ENCODE peak calls at places on chromosomes 4 and X, in six cellular contexts. One of them, this sample, is unnamed.

GRCh38 chrX:153765138-153766079 is 1.4 kb downstream of the PLXNB3 start:
- DNase-seq in glutamatergic neuron: peak
- DNase-seq in WERI-Rb-1: peak
- DNase-seq in NB4: no peak
- DNase-seq in AG09319: no peak
- DNase-seq in GM23338: no peak
- DNase-seq in this sample: peak

GRCh38 chr4:98939892-98940298 is 11.0 kb upstream of the EIF4E start:
- DNase-seq in WERI-Rb-1: no peak
- DNase-seq in AG09319: no peak
- DNase-seq in GM23338: peak
- DNase-seq in glutamatergic neuron: no peak
- DNase-seq in NB4: peak
- DNase-seq in this sample: peak

GRCh38 chrX:149962859-149963757 is 24.8 kb upstream of the EOLA2 start:
- DNase-seq in NB4: peak
- DNase-seq in GM23338: peak
- DNase-seq in WERI-Rb-1: peak
- DNase-seq in glutamatergic neuron: peak
- DNase-seq in AG09319: peak
- DNase-seq in this sample: peak

GRCh38 chrX:45740291-45740690 is 539.6 kb upstream of the DIPK2B start:
- DNase-seq in AG09319: no peak
- DNase-seq in WERI-Rb-1: no peak
- DNase-seq in GM23338: no peak
- DNase-seq in glutamatergic neuron: no peak
- DNase-seq in NB4: no peak
- DNase-seq in this sample: no peak

GRCh38 chr4:139028191-139028661 is 12.6 kb downstream of the NOCT start:
- DNase-seq in WERI-Rb-1: no peak
- DNase-seq in AG09319: no peak
- DNase-seq in NB4: no peak
- DNase-seq in glutamatergic neuron: peak
- DNase-seq in GM23338: peak
- DNase-seq in this sample: peak

GRCh38 chrX:51802917-51803688 is 59.9 kb downstream of the GSPT2 start:
- DNase-seq in AG09319: peak
- DNase-seq in NB4: no peak
- DNase-seq in WERI-Rb-1: peak
- DNase-seq in GM23338: peak
- DNase-seq in glutamatergic neuron: peak
- DNase-seq in this sample: peak

GRCh38 chrX:117957128-117957527 is 159.5 kb downstream of the KLHL13 start:
- DNase-seq in AG09319: no peak
- DNase-seq in NB4: no peak
- DNase-seq in GM23338: no peak
- DNase-seq in WERI-Rb-1: no peak
- DNase-seq in glutamatergic neuron: no peak
- DNase-seq in this sample: no peak

GRCh38 chr4:7195546-7196282 is 3.4 kb downstream of the SORCS2 start:
- DNase-seq in GM23338: no peak
- DNase-seq in AG09319: no peak
- DNase-seq in WERI-Rb-1: no peak
- DNase-seq in glutamatergic neuron: no peak
- DNase-seq in NB4: no peak
- DNase-seq in this sample: peak

GRCh38 chr4:48112017-48112667 is 21.9 kb downstream of the TXK start:
- DNase-seq in NB4: no peak
- DNase-seq in GM23338: peak
- DNase-seq in WERI-Rb-1: no peak
- DNase-seq in glutamatergic neuron: no peak
- DNase-seq in AG09319: no peak
- DNase-seq in this sample: no peak

GRCh38 chr4:61572160-61572559 is 372.0 kb downstream of the ADGRL3 start:
- DNase-seq in NB4: peak
- DNase-seq in glutamatergic neuron: no peak
- DNase-seq in WERI-Rb-1: no peak
- DNase-seq in AG09319: no peak
- DNase-seq in GM23338: no peak
- DNase-seq in this sample: no peak

GRCh38 chr4:145178740-145179139 is 1.6 kb downstream of the OTUD4 start:
- DNase-seq in GM23338: no peak
- DNase-seq in WERI-Rb-1: no peak
- DNase-seq in NB4: peak
- DNase-seq in AG09319: no peak
- DNase-seq in glutamatergic neuron: no peak
- DNase-seq in this sample: no peak

GRCh38 chr4:40908297-40908696 is 158.5 kb downstream of the NSUN7 start:
- DNase-seq in glutamatergic neuron: no peak
- DNase-seq in WERI-Rb-1: peak
- DNase-seq in AG09319: no peak
- DNase-seq in GM23338: peak
- DNase-seq in NB4: no peak
- DNase-seq in this sample: no peak

GRCh38 chr4:147981305-147981704 is 249.4 kb downstream of the ARHGAP10 start:
- DNase-seq in AG09319: no peak
- DNase-seq in NB4: no peak
- DNase-seq in WERI-Rb-1: no peak
- DNase-seq in glutamatergic neuron: no peak
- DNase-seq in GM23338: no peak
- DNase-seq in this sample: no peak

GRCh38 chrX:44227981-44228380 is 115.5 kb downstream of the EFHC2 start:
- DNase-seq in AG09319: no peak
- DNase-seq in GM23338: peak
- DNase-seq in NB4: no peak
- DNase-seq in WERI-Rb-1: no peak
- DNase-seq in glutamatergic neuron: no peak
- DNase-seq in this sample: no peak

GRCh38 chr4:184099033-184099432 is 118.6 kb downstream of the ENPP6 start:
- DNase-seq in GM23338: no peak
- DNase-seq in glutamatergic neuron: no peak
- DNase-seq in AG09319: no peak
- DNase-seq in NB4: no peak
- DNase-seq in WERI-Rb-1: no peak
- DNase-seq in this sample: no peak

GRCh38 chr4:150302553-150302952 is 224.3 kb downstream of the DCLK2 start:
- DNase-seq in glutamatergic neuron: no peak
- DNase-seq in AG09319: peak
- DNase-seq in WERI-Rb-1: no peak
- DNase-seq in NB4: peak
- DNase-seq in GM23338: no peak
- DNase-seq in this sample: no peak

GRCh38 chr4:113893546-113893945 is 85.9 kb downstream of the ARSJ start:
- DNase-seq in GM23338: no peak
- DNase-seq in AG09319: no peak
- DNase-seq in NB4: no peak
- DNase-seq in WERI-Rb-1: no peak
- DNase-seq in glutamatergic neuron: no peak
- DNase-seq in this sample: no peak

GRCh38 chrX:39752820-39753219 is 344.9 kb downstream of the BCOR start:
- DNase-seq in WERI-Rb-1: no peak
- DNase-seq in GM23338: no peak
- DNase-seq in glutamatergic neuron: no peak
- DNase-seq in NB4: no peak
- DNase-seq in AG09319: no peak
- DNase-seq in this sample: peak

GRCh38 chr4:6005175-6005574 is 13.1 kb downstream of the C4orf50 start:
- DNase-seq in GM23338: no peak
- DNase-seq in glutamatergic neuron: no peak
- DNase-seq in WERI-Rb-1: no peak
- DNase-seq in AG09319: no peak
- DNase-seq in NB4: no peak
- DNase-seq in this sample: no peak

GRCh38 chr4:80016506-80016905 is 56.5 kb downstream of the ANTXR2 start:
- DNase-seq in AG09319: no peak
- DNase-seq in GM23338: no peak
- DNase-seq in WERI-Rb-1: no peak
- DNase-seq in NB4: peak
- DNase-seq in glutamatergic neuron: no peak
- DNase-seq in this sample: no peak

GRCh38 chr4:137474711-137475301 is 57.5 kb downstream of the PCDH18 start:
- DNase-seq in glutamatergic neuron: no peak
- DNase-seq in GM23338: no peak
- DNase-seq in WERI-Rb-1: no peak
- DNase-seq in AG09319: peak
- DNase-seq in NB4: no peak
- DNase-seq in this sample: peak

GRCh38 chrX:100479329-100479728 is 69.3 kb upstream of the PCDH19 start:
- DNase-seq in glutamatergic neuron: no peak
- DNase-seq in AG09319: no peak
- DNase-seq in WERI-Rb-1: no peak
- DNase-seq in NB4: no peak
- DNase-seq in GM23338: no peak
- DNase-seq in this sample: no peak

GRCh38 chr4:150789864-150790263 is 207.9 kb downstream of the MAB21L2 start:
- DNase-seq in WERI-Rb-1: no peak
- DNase-seq in glutamatergic neuron: no peak
- DNase-seq in AG09319: no peak
- DNase-seq in GM23338: peak
- DNase-seq in NB4: no peak
- DNase-seq in this sample: no peak

GRCh38 chrX:52574416-52575275 is 57.8 kb upstream of the XAGE1B start:
- DNase-seq in NB4: peak
- DNase-seq in glutamatergic neuron: peak
- DNase-seq in GM23338: peak
- DNase-seq in WERI-Rb-1: peak
- DNase-seq in AG09319: peak
- DNase-seq in this sample: peak

GRCh38 chrX:147072747-147073146 is 258.2 kb upstream of the CXorf51A start:
- DNase-seq in AG09319: no peak
- DNase-seq in WERI-Rb-1: no peak
- DNase-seq in glutamatergic neuron: no peak
- DNase-seq in NB4: peak
- DNase-seq in GM23338: no peak
- DNase-seq in this sample: no peak

GRCh38 chrX:40449396-40449795 is 131.4 kb upstream of the ATP6AP2 start:
- DNase-seq in WERI-Rb-1: no peak
- DNase-seq in NB4: no peak
- DNase-seq in GM23338: no peak
- DNase-seq in AG09319: no peak
- DNase-seq in glutamatergic neuron: no peak
- DNase-seq in this sample: peak

GRCh38 chr4:112492321-112492720 is 23.7 kb downstream of the NEUROG2 start:
- DNase-seq in GM23338: no peak
- DNase-seq in WERI-Rb-1: no peak
- DNase-seq in glutamatergic neuron: no peak
- DNase-seq in NB4: no peak
- DNase-seq in AG09319: no peak
- DNase-seq in this sample: no peak

DNA sequence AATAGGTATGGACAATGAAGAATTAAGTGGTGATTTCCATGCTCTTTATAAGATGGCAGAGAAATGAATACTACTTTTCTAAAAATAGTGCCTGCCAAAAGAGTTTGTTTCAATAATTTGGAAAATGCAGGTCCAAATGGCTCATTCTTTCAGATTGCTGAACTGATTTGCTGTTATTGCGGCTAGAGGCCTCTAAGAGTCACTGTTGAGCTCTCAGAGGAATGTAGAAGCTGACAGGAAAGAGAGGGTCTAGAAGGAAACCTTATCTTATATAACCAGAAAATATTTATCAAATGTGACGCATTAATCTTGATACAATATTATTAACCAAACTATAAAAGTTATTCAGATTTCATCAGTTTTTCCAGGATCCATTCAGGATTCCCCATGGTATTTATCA is 65.7 kb upstream of the PAGE1 start:
- DNase-seq in GM23338: peak
- DNase-seq in NB4: peak
- DNase-seq in glutamatergic neuron: no peak
- DNase-seq in AG09319: no peak
- DNase-seq in WERI-Rb-1: no peak
- DNase-seq in this sample: no peak
- TF ChIP-seq CTCF in GM23338: peak
- TF ChIP-seq CTCF in NB4: peak
- TF ChIP-seq CTCF in glutamatergic neuron: no peak
- TF ChIP-seq CTCF in AG09319: peak
- TF ChIP-seq CTCF in WERI-Rb-1: peak
- TF ChIP-seq CTCF in this sample: peak

GRCh38 chrX:7169627-7170026 is 21.7 kb upstream of the PUDP start:
- DNase-seq in WERI-Rb-1: no peak
- DNase-seq in AG09319: no peak
- DNase-seq in NB4: no peak
- DNase-seq in glutamatergic neuron: no peak
- DNase-seq in GM23338: no peak
- DNase-seq in this sample: no peak

GRCh38 chrX:7164174-7164573 is 16.2 kb upstream of the PUDP start:
- DNase-seq in WERI-Rb-1: no peak
- DNase-seq in AG09319: no peak
- DNase-seq in NB4: peak
- DNase-seq in GM23338: no peak
- DNase-seq in glutamatergic neuron: no peak
- DNase-seq in this sample: no peak

GRCh38 chrX:7170903-7171302 is 22.9 kb upstream of the PUDP start:
- DNase-seq in WERI-Rb-1: peak
- DNase-seq in GM23338: peak
- DNase-seq in AG09319: no peak
- DNase-seq in NB4: peak
- DNase-seq in glutamatergic neuron: peak
- DNase-seq in this sample: peak

GRCh38 chrX:7163146-7163677 is 15.3 kb upstream of the PUDP start:
- DNase-seq in NB4: no peak
- DNase-seq in WERI-Rb-1: no peak
- DNase-seq in glutamatergic neuron: no peak
- DNase-seq in AG09319: no peak
- DNase-seq in GM23338: no peak
- DNase-seq in this sample: no peak

GRCh38 chrX:7168366-7168765 is 20.4 kb upstream of the PUDP start:
- DNase-seq in glutamatergic neuron: no peak
- DNase-seq in WERI-Rb-1: no peak
- DNase-seq in AG09319: no peak
- DNase-seq in GM23338: no peak
- DNase-seq in NB4: no peak
- DNase-seq in this sample: no peak
- TF ChIP-seq CTCF in glutamatergic neuron: no peak
- TF ChIP-seq CTCF in WERI-Rb-1: no peak
- TF ChIP-seq CTCF in AG09319: no peak
- TF ChIP-seq CTCF in GM23338: no peak
- TF ChIP-seq CTCF in NB4: no peak
- TF ChIP-seq CTCF in this sample: no peak

GRCh38 chr4:55826986-55827385 is 7.4 kb downstream of the EXOC1L start:
- DNase-seq in AG09319: no peak
- DNase-seq in GM23338: no peak
- DNase-seq in WERI-Rb-1: no peak
- DNase-seq in glutamatergic neuron: no peak
- DNase-seq in NB4: no peak
- DNase-seq in this sample: no peak
- TF ChIP-seq CTCF in AG09319: no peak
- TF ChIP-seq CTCF in GM23338: no peak
- TF ChIP-seq CTCF in WERI-Rb-1: no peak
- TF ChIP-seq CTCF in glutamatergic neuron: no peak
- TF ChIP-seq CTCF in NB4: no peak
- TF ChIP-seq CTCF in this sample: no peak

DNA sequence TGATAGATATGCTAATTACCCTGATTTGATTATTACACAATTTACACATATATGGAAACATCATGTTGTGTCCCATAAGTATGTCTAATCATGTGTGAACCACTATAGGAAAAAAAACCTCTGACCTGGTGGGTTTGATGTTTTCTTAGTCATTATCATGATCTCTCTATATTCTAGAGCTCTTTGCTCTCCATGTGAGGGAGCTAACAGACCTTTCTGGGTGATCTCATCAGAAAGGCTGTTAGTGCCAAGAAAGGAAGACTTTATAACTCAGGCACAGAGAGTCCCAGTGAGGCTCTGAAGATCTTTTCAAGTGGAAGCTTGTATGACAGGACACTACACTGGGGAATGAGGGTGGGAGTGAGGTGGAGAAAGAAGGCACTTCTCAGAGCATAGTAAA is 527.7 kb upstream of the MAGEB2 start:
- DNase-seq in NB4: no peak
- DNase-seq in glutamatergic neuron: no peak
- DNase-seq in AG09319: no peak
- DNase-seq in GM23338: no peak
- DNase-seq in WERI-Rb-1: no peak
- DNase-seq in this sample: no peak
- TF ChIP-seq CTCF in NB4: no peak
- TF ChIP-seq CTCF in glutamatergic neuron: no peak
- TF ChIP-seq CTCF in AG09319: peak
- TF ChIP-seq CTCF in GM23338: peak
- TF ChIP-seq CTCF in WERI-Rb-1: no peak
- TF ChIP-seq CTCF in this sample: no peak

This sample was measured in BE2C.